ENCODE peak calls at places on chromosomes 11 and 22, in five cellular contexts. G is ELR, L is activated T-cell treated with anti-CD3 and anti-CD28 coated beads for 1 hour, T is NCI-H345, Y is AG20443. A is an unnamed sample.

GRCh38 chr11:63668396-63668795 is 2.8 kb downstream of the ATL3 start:
- DNase-seq in L (no peak), Y (no peak), T (no peak), G (peak), A (no peak)

GRCh38 chr22:30861131-30861530 is 107.4 kb downstream of the MORC2 start:
- DNase-seq in G (no peak), T (no peak), Y (peak), L (no peak), A (no peak)

GRCh38 chr22:27752771-27753170 is 48.8 kb downstream of the MN1 start:
- DNase-seq in T (no peak), G (peak), Y (peak), L (no peak), A (peak)

GRCh38 chr11:77542296-77542695 is 47.5 kb upstream of the AQP11 start:
- DNase-seq in T (no peak), L (no peak), Y (peak), G (peak), A (peak)

GRCh38 chr11:108135845-108136599 is 14.7 kb downstream of the ACAT1 start:
- DNase-seq in L (no peak), T (no peak), G (peak), Y (peak), A (peak)

GRCh38 chr11:17646451-17647145 is 72.8 kb upstream of the MYOD1 start:
- DNase-seq in T (no peak), G (no peak), L (no peak), Y (no peak), A (no peak)

GRCh38 chr11:2212411-2213251 is 41.0 kb upstream of the TH start:
- DNase-seq in Y (no peak), G (no peak), L (no peak), T (no peak), A (no peak)

GRCh38 chr11:11510939-11511338 is 110.9 kb downstream of the GALNT18 start:
- DNase-seq in Y (peak), G (no peak), L (no peak), T (peak), A (no peak)

GRCh38 chr11:33941637-33942160 is 49.8 kb upstream of the LMO2 start:
- DNase-seq in Y (peak), G (peak), L (no peak), T (no peak), A (peak)

GRCh38 chr22:46547179-46547882 is 9.9 kb upstream of the CELSR1 start:
- DNase-seq in L (no peak), G (peak), T (no peak), Y (peak), A (peak)

A was measured in EH.